ENCODE peak calls at places on chromosomes 4 and X, in five cellular contexts. M, S, G, Z and Y are unnamed samples.

GRCh38 chr4:123587983-123588494 is 191.4 kb downstream of the SPRY1 start:
- DNase-seq in M (no peak), S (no peak), G (no peak), Z (peak), Y (peak)

GRCh38 chr4:40525811-40526598 is 103.7 kb downstream of the RBM47 start:
- DNase-seq in M (no peak), S (peak), G (peak), Z (peak), Y (peak)

GRCh38 chr4:161314371-161314770 is 849.4 kb downstream of the FSTL5 start:
- DNase-seq in M (no peak), S (no peak), G (no peak), Z (no peak), Y (no peak)

GRCh38 chr4:120995611-120996010 is 73.1 kb upstream of the PRDM5 start:
- DNase-seq in M (no peak), S (no peak), G (no peak), Z (no peak), Y (no peak)

GRCh38 chr4:169314906-169315305 is 44.1 kb upstream of the SH3RF1 start:
- DNase-seq in M (peak), S (peak), G (peak), Z (peak), Y (peak)

GRCh38 chr4:2127609-2128300 is 68.6 kb downstream of the NAT8L start:
- DNase-seq in M (no peak), S (no peak), G (no peak), Z (no peak), Y (no peak)

GRCh38 chr4:161486454-161486853 is 677.3 kb downstream of the FSTL5 start:
- DNase-seq in M (no peak), S (no peak), G (no peak), Z (no peak), Y (no peak)

GRCh38 chr4:186900232-186900900 is 176.7 kb upstream of the FAT1 start:
- DNase-seq in M (no peak), S (no peak), G (peak), Z (peak), Y (peak)

GRCh38 chr4:16418814-16419213 is 192.5 kb upstream of the TAPT1 start:
- DNase-seq in M (no peak), S (no peak), G (no peak), Z (peak), Y (peak)

GRCh38 chr4:10180927-10181744 is 64.5 kb upstream of the WDR1 start:
- DNase-seq in M (no peak), S (no peak), G (no peak), Z (peak), Y (no peak)

GRCh38 chrX:633655-634305 is 3.2 kb downstream of the SHOX start:
- DNase-seq in M (no peak), S (no peak), G (no peak), Z (no peak), Y (no peak)

GRCh38 chr4:141077611-141078225 is 55.6 kb downstream of the RNF150 start:
- DNase-seq in M (no peak), S (no peak), G (no peak), Z (no peak), Y (no peak)